ENCODE peak calls at places on chromosomes 13 and 19, in five cellular contexts. R is A549, N is GM12878, W is IMR-90, L is K562. Y is an unnamed sample.

GRCh38 chr19:42111811-42112210 is 20.4 kb downstream of the POU2F2 start:
- DNase-seq in R (no peak), N (no peak), W (peak; percentile 52), L (no peak), Y (no peak)

GRCh38 chr19:10812902-10813404 is 23.1 kb downstream of the TMED1 start:
- DNase-seq in R (peak; percentile 71), N (no peak), W (peak; percentile 97), L (peak; percentile 80), Y (no peak)

GRCh38 chr19:2274937-2275535 is 6.9 kb downstream of the PEAK3 start:
- DNase-seq in R (peak; percentile 68), N (no peak), W (peak; percentile 64), L (peak; percentile 59), Y (peak; percentile 73)

GRCh38 chr19:24178207-24178606 is 91.2 kb downstream of the ZNF254 start:
- DNase-seq in R (no peak), N (no peak), W (no peak), L (no peak), Y (no peak)

GRCh38 chr19:17718988-17719711 is at the start of gene MAP1S:
- DNase-seq in R (peak; percentile 47), N (no peak), W (peak; percentile 25), L (peak; percentile 88), Y (peak; percentile 45)

GRCh38 chr19:49712397-49712859 is 21.5 kb downstream of the CPT1C start:
- DNase-seq in R (peak; percentile 96), N (no peak), W (peak; percentile 1), L (peak; percentile 97), Y (peak; percentile 23)

GRCh38 chr19:17616961-17617806 is 61.7 kb downstream of the COLGALT1 start:
- DNase-seq in R (peak; percentile 81), N (no peak), W (peak; percentile 9), L (peak; percentile 94), Y (peak; percentile 44)

GRCh38 chr19:48565090-48565489 is 13.1 kb downstream of the SULT2B1 start:
- DNase-seq in R (peak; percentile 99), N (no peak), W (peak; percentile 83), L (no peak), Y (peak; percentile 88)

GRCh38 chr19:33532859-33533455 is 11.4 kb upstream of the PEPD start:
- DNase-seq in R (no peak), N (no peak), W (no peak), L (no peak), Y (no peak)

GRCh38 chr13:69565334-69565733 is 542.3 kb upstream of the ATXN8OS start:
- DNase-seq in R (peak; percentile 54), N (peak; percentile 12), W (no peak), L (peak; percentile 8), Y (peak; percentile 52)

GRCh38 chr19:15091918-15092753 is 10.1 kb downstream of the OR1I1 start:
- DNase-seq in R (peak; percentile 72), N (no peak), W (peak; percentile 71), L (peak; percentile 53), Y (peak; percentile 66)

GRCh38 chr13:106467406-106468122 is 67.9 kb downstream of the EFNB2 start:
- DNase-seq in R (no peak), N (no peak), W (no peak), L (no peak), Y (no peak)

GRCh38 chr13:40389081-40389641 is 277.3 kb downstream of the FOXO1 start:
- DNase-seq in R (no peak), N (peak; percentile 4), W (no peak), L (no peak), Y (no peak)

GRCh38 chr13:110099922-110100321 is 207.0 kb downstream of the COL4A1 start:
- DNase-seq in R (no peak), N (no peak), W (no peak), L (no peak), Y (no peak)

GRCh38 chr13:100721885-100722512 is 47.4 kb upstream of the TMTC4 start:
- DNase-seq in R (peak; percentile 31), N (no peak), W (peak; percentile 50), L (peak; percentile 41), Y (peak; percentile 50)

GRCh38 chr13:94009696-94010095 is 469.8 kb downstream of the DCT start:
- DNase-seq in R (no peak), N (no peak), W (peak; percentile 64), L (no peak), Y (no peak)

GRCh38 chr19:681029-681626 is 4.9 kb downstream of the FSTL3 start:
- DNase-seq in R (no peak), N (no peak), W (no peak), L (peak; percentile 95), Y (no peak)

GRCh38 chr13:91468301-91468700 is 69.9 kb downstream of the GPC5 start:
- DNase-seq in R (peak; percentile 9), N (no peak), W (peak; percentile 8), L (no peak), Y (no peak)

GRCh38 chr19:49710372-49710951 is 19.5 kb downstream of the CPT1C start:
- DNase-seq in R (peak; percentile 67), N (no peak), W (peak; percentile 84), L (peak; percentile 53), Y (no peak)

GRCh38 chr19:58054792-58055482 is 4.1 kb upstream of the ZNF135 start:
- DNase-seq in R (no peak), N (no peak), W (peak; percentile 2), L (no peak), Y (no peak)

GRCh38 chr13:42757678-42758420 is 23.5 kb upstream of the FAM216B start:
- DNase-seq in R (no peak), N (no peak), W (no peak), L (no peak), Y (no peak)

GRCh38 chr19:3145909-3146676 is 10.3 kb downstream of the GNA15 start:
- DNase-seq in R (no peak), N (no peak), W (no peak), L (peak; percentile 10), Y (no peak)

GRCh38 chr19:2461751-2462634 is 5.2 kb upstream of the LMNB2 start:
- DNase-seq in R (peak; percentile 85), N (no peak), W (peak; percentile 56), L (no peak), Y (no peak)

GRCh38 chr19:43447655-43448054 is 17.8 kb downstream of the LYPD3 start:
- DNase-seq in R (no peak), N (no peak), W (no peak), L (no peak), Y (no peak)

GRCh38 chr19:15291666-15292065 is 40.7 kb downstream of the BRD4 start:
- DNase-seq in R (no peak), N (no peak), W (peak; percentile 81), L (no peak), Y (no peak)

GRCh38 chr19:38060346-38060745 is 153.3 kb downstream of the SIPA1L3 start:
- DNase-seq in R (no peak), N (no peak), W (no peak), L (no peak), Y (no peak)

GRCh38 chr13:113153810-113154748 is 4.4 kb upstream of the PROZ start:
- DNase-seq in R (peak; percentile 70), N (peak; percentile 3), W (peak; percentile 51), L (peak; percentile 75), Y (peak; percentile 49)
- TF ChIP-seq RFX5 in R (no peak), N (no peak), W (no peak), L (no peak), Y (no peak)

GRCh38 chr19:39160889-39161672 is 35.5 kb downstream of the PAK4 start:
- DNase-seq in R (no peak), N (no peak), W (peak; percentile 47), L (no peak), Y (no peak)
- TF ChIP-seq RFX5 in R (no peak), N (no peak), W (no peak), L (no peak), Y (no peak)

GRCh38 chr19:45154064-45154827 is 6.5 kb downstream of the NKPD1 start:
- DNase-seq in R (peak; percentile 73), N (no peak), W (peak; percentile 86), L (peak; percentile 85), Y (peak; percentile 97)

GRCh38 chr19:45152504-45153338 is 8.1 kb downstream of the NKPD1 start:
- DNase-seq in R (no peak), N (no peak), W (peak; percentile 40), L (no peak), Y (no peak)

GRCh38 chr19:45150731-45151725 is 9.8 kb downstream of the NKPD1 start:
- DNase-seq in R (no peak), N (no peak), W (no peak), L (no peak), Y (no peak)

GRCh38 chr19:45151821-45152503 is 8.8 kb downstream of the NKPD1 start:
- DNase-seq in R (no peak), N (no peak), W (no peak), L (no peak), Y (no peak)

GRCh38 chr19:45153339-45154063 is 7.3 kb downstream of the NKPD1 start:
- DNase-seq in R (no peak), N (no peak), W (peak; percentile 48), L (peak; percentile 90), Y (no peak)
- TF ChIP-seq RFX5 in R (no peak), N (no peak), W (no peak), L (no peak), Y (no peak)

DNA sequence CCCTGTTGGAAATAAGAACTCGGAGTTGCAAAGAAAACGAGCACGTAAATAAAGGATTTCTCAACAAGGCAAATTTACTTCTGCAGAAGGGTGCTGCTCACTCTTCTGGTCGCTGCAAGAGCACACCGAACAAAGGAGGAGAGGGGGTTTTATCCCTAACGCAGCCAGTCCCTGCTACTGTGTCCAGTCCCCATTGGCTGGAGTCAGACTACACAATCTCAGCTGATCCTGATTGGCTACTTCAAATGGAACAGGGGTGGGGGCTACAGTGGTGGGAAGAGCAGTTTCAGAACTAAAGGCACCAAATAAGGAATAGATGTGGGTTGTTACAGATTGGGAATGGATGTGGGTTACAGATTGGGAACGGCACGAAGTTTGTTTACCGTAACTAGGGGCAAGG is 63.9 kb upstream of the MCF2L start:
- DNase-seq in R (no peak), N (no peak), W (no peak), L (no peak), Y (no peak)
- TF ChIP-seq RFX5 in R (no peak), N (no peak), W (no peak), L (no peak), Y (no peak)

GRCh38 chr13:78139765-78140164 is 221.1 kb upstream of the EDNRB start:
- DNase-seq in R (no peak), N (no peak), W (no peak), L (no peak), Y (no peak)

GRCh38 chr13:78136966-78137365 is 218.3 kb upstream of the EDNRB start:
- DNase-seq in R (no peak), N (no peak), W (no peak), L (no peak), Y (no peak)

GRCh38 chr13:78133511-78133910 is 214.9 kb upstream of the EDNRB start:
- DNase-seq in R (no peak), N (no peak), W (no peak), L (no peak), Y (no peak)

GRCh38 chr13:78138756-78139155 is 220.1 kb upstream of the EDNRB start:
- DNase-seq in R (no peak), N (no peak), W (no peak), L (no peak), Y (peak; percentile 18)

GRCh38 chr13:78137404-78138142 is 218.9 kb upstream of the EDNRB start:
- DNase-seq in R (peak; percentile 50), N (peak; percentile 46), W (peak; percentile 72), L (peak; percentile 11), Y (peak; percentile 58)
- TF ChIP-seq RFX5 in R (no peak), N (no peak), W (no peak), L (no peak), Y (no peak)